ENCODE peak calls at places on chromosomes 2 and 18, in six cellular contexts. One of them, this sample, is unnamed.

GRCh38 chr2:238887616-238888015 is 39.7 kb downstream of the TWIST2 start:
- DNase-seq in activated CD8-positive, alpha-beta memory T cell treated with anti-CD3 and anti-CD28 coated beads, Interleukin-2, amount 10 ng/mL, durations not matched to agents 7 days and 5 days: no peak
- DNase-seq in uterus: no peak
- DNase-seq in bronchial epithelial cell: no peak
- DNase-seq in GM03348: no peak
- DNase-seq in A549: no peak
- DNase-seq in this sample: no peak

GRCh38 chr2:31238126-31238905 is 4.4 kb downstream of the EHD3 start:
- DNase-seq in activated CD8-positive, alpha-beta memory T cell treated with anti-CD3 and anti-CD28 coated beads, Interleukin-2, amount 10 ng/mL, durations not matched to agents 7 days and 5 days: no peak
- DNase-seq in bronchial epithelial cell: no peak
- DNase-seq in uterus: no peak
- DNase-seq in GM03348: no peak
- DNase-seq in A549: no peak
- DNase-seq in this sample: no peak

GRCh38 chr18:40883271-40883670 is 1071.8 kb upstream of the PIK3C3 start:
- DNase-seq in uterus: no peak
- DNase-seq in activated CD8-positive, alpha-beta memory T cell treated with anti-CD3 and anti-CD28 coated beads, Interleukin-2, amount 10 ng/mL, durations not matched to agents 7 days and 5 days: no peak
- DNase-seq in GM03348: no peak
- DNase-seq in A549: no peak
- DNase-seq in bronchial epithelial cell: no peak
- DNase-seq in this sample: no peak

GRCh38 chr18:77086656-77087390 is 45.8 kb downstream of the MBP start:
- DNase-seq in GM03348: no peak
- DNase-seq in A549: no peak
- DNase-seq in activated CD8-positive, alpha-beta memory T cell treated with anti-CD3 and anti-CD28 coated beads, Interleukin-2, amount 10 ng/mL, durations not matched to agents 7 days and 5 days: no peak
- DNase-seq in bronchial epithelial cell: no peak
- DNase-seq in uterus: no peak
- DNase-seq in this sample: no peak

GRCh38 chr2:223944166-223944703 is 900 bp downstream of the WDFY1 start:
- DNase-seq in uterus: peak
- DNase-seq in A549: peak
- DNase-seq in activated CD8-positive, alpha-beta memory T cell treated with anti-CD3 and anti-CD28 coated beads, Interleukin-2, amount 10 ng/mL, durations not matched to agents 7 days and 5 days: peak
- DNase-seq in GM03348: peak
- DNase-seq in bronchial epithelial cell: no peak
- DNase-seq in this sample: no peak

GRCh38 chr2:179376881-179377280 is 112.2 kb upstream of the SESTD1 start:
- DNase-seq in uterus: no peak
- DNase-seq in GM03348: no peak
- DNase-seq in activated CD8-positive, alpha-beta memory T cell treated with anti-CD3 and anti-CD28 coated beads, Interleukin-2, amount 10 ng/mL, durations not matched to agents 7 days and 5 days: no peak
- DNase-seq in A549: no peak
- DNase-seq in bronchial epithelial cell: no peak
- DNase-seq in this sample: no peak

GRCh38 chr18:10530852-10531251 is 5.0 kb downstream of the NAPG start:
- DNase-seq in A549: no peak
- DNase-seq in activated CD8-positive, alpha-beta memory T cell treated with anti-CD3 and anti-CD28 coated beads, Interleukin-2, amount 10 ng/mL, durations not matched to agents 7 days and 5 days: peak
- DNase-seq in uterus: no peak
- DNase-seq in GM03348: no peak
- DNase-seq in bronchial epithelial cell: peak
- DNase-seq in this sample: no peak

GRCh38 chr2:240437181-240437860 is 1.9 kb downstream of the GPC1 start:
- DNase-seq in uterus: no peak
- DNase-seq in activated CD8-positive, alpha-beta memory T cell treated with anti-CD3 and anti-CD28 coated beads, Interleukin-2, amount 10 ng/mL, durations not matched to agents 7 days and 5 days: no peak
- DNase-seq in A549: no peak
- DNase-seq in bronchial epithelial cell: no peak
- DNase-seq in GM03348: no peak
- DNase-seq in this sample: no peak

GRCh38 chr2:229060147-229060546 is 210.9 kb downstream of the PID1 start:
- DNase-seq in uterus: no peak
- DNase-seq in activated CD8-positive, alpha-beta memory T cell treated with anti-CD3 and anti-CD28 coated beads, Interleukin-2, amount 10 ng/mL, durations not matched to agents 7 days and 5 days: no peak
- DNase-seq in bronchial epithelial cell: no peak
- DNase-seq in GM03348: no peak
- DNase-seq in A549: no peak
- DNase-seq in this sample: no peak

GRCh38 chr2:187655001-187655400 is 100.8 kb upstream of the TFPI start:
- DNase-seq in GM03348: no peak
- DNase-seq in uterus: no peak
- DNase-seq in activated CD8-positive, alpha-beta memory T cell treated with anti-CD3 and anti-CD28 coated beads, Interleukin-2, amount 10 ng/mL, durations not matched to agents 7 days and 5 days: no peak
- DNase-seq in bronchial epithelial cell: no peak
- DNase-seq in A549: no peak
- DNase-seq in this sample: no peak

GRCh38 chr2:173079968-173080860 is 4.6 kb downstream of the MAP3K20 start:
- DNase-seq in bronchial epithelial cell: peak
- DNase-seq in uterus: no peak
- DNase-seq in activated CD8-positive, alpha-beta memory T cell treated with anti-CD3 and anti-CD28 coated beads, Interleukin-2, amount 10 ng/mL, durations not matched to agents 7 days and 5 days: no peak
- DNase-seq in GM03348: peak
- DNase-seq in A549: peak
- DNase-seq in this sample: no peak

GRCh38 chr2:20509301-20509765 is 62.5 kb downstream of the RHOB start:
- DNase-seq in GM03348: no peak
- DNase-seq in A549: no peak
- DNase-seq in activated CD8-positive, alpha-beta memory T cell treated with anti-CD3 and anti-CD28 coated beads, Interleukin-2, amount 10 ng/mL, durations not matched to agents 7 days and 5 days: no peak
- DNase-seq in bronchial epithelial cell: no peak
- DNase-seq in uterus: no peak
- DNase-seq in this sample: no peak

GRCh38 chr2:43818761-43819160 is 19.9 kb downstream of the ABCG5 start:
- DNase-seq in uterus: no peak
- DNase-seq in bronchial epithelial cell: peak
- DNase-seq in A549: peak
- DNase-seq in activated CD8-positive, alpha-beta memory T cell treated with anti-CD3 and anti-CD28 coated beads, Interleukin-2, amount 10 ng/mL, durations not matched to agents 7 days and 5 days: peak
- DNase-seq in GM03348: peak
- DNase-seq in this sample: no peak

GRCh38 chr2:128536925-128537620 is 218.4 kb upstream of the HS6ST1 start:
- DNase-seq in activated CD8-positive, alpha-beta memory T cell treated with anti-CD3 and anti-CD28 coated beads, Interleukin-2, amount 10 ng/mL, durations not matched to agents 7 days and 5 days: no peak
- DNase-seq in bronchial epithelial cell: peak
- DNase-seq in GM03348: peak
- DNase-seq in uterus: no peak
- DNase-seq in A549: peak
- DNase-seq in this sample: no peak

GRCh38 chr2:108944601-108945241 is 44.3 kb downstream of the EDAR start:
- DNase-seq in bronchial epithelial cell: no peak
- DNase-seq in A549: peak
- DNase-seq in activated CD8-positive, alpha-beta memory T cell treated with anti-CD3 and anti-CD28 coated beads, Interleukin-2, amount 10 ng/mL, durations not matched to agents 7 days and 5 days: no peak
- DNase-seq in GM03348: no peak
- DNase-seq in uterus: no peak
- DNase-seq in this sample: no peak

GRCh38 chr2:145657265-145657664 is 1137.3 kb upstream of the ZEB2 start:
- DNase-seq in GM03348: no peak
- DNase-seq in activated CD8-positive, alpha-beta memory T cell treated with anti-CD3 and anti-CD28 coated beads, Interleukin-2, amount 10 ng/mL, durations not matched to agents 7 days and 5 days: no peak
- DNase-seq in A549: no peak
- DNase-seq in bronchial epithelial cell: no peak
- DNase-seq in uterus: no peak
- DNase-seq in this sample: no peak

GRCh38 chr2:75173746-75174145 is 25.6 kb downstream of the TACR1 start:
- DNase-seq in uterus: no peak
- DNase-seq in A549: no peak
- DNase-seq in GM03348: no peak
- DNase-seq in bronchial epithelial cell: no peak
- DNase-seq in activated CD8-positive, alpha-beta memory T cell treated with anti-CD3 and anti-CD28 coated beads, Interleukin-2, amount 10 ng/mL, durations not matched to agents 7 days and 5 days: no peak
- DNase-seq in this sample: no peak

GRCh38 chr2:18799397-18799796 is 210.0 kb upstream of the NT5C1B start:
- DNase-seq in uterus: no peak
- DNase-seq in GM03348: no peak
- DNase-seq in activated CD8-positive, alpha-beta memory T cell treated with anti-CD3 and anti-CD28 coated beads, Interleukin-2, amount 10 ng/mL, durations not matched to agents 7 days and 5 days: no peak
- DNase-seq in A549: no peak
- DNase-seq in bronchial epithelial cell: no peak
- DNase-seq in this sample: no peak

GRCh38 chr2:128321784-128322650 is 3.3 kb upstream of the HS6ST1 start:
- DNase-seq in GM03348: peak
- DNase-seq in bronchial epithelial cell: peak
- DNase-seq in activated CD8-positive, alpha-beta memory T cell treated with anti-CD3 and anti-CD28 coated beads, Interleukin-2, amount 10 ng/mL, durations not matched to agents 7 days and 5 days: peak
- DNase-seq in uterus: peak
- DNase-seq in A549: peak
- DNase-seq in this sample: peak

GRCh38 chr2:238019962-238020361 is 40.8 kb upstream of the SCLY start:
- DNase-seq in bronchial epithelial cell: no peak
- DNase-seq in activated CD8-positive, alpha-beta memory T cell treated with anti-CD3 and anti-CD28 coated beads, Interleukin-2, amount 10 ng/mL, durations not matched to agents 7 days and 5 days: no peak
- DNase-seq in uterus: no peak
- DNase-seq in A549: no peak
- DNase-seq in GM03348: no peak
- DNase-seq in this sample: no peak